ENCODE peak calls at places on chromosomes 6 and 20, in four cellular contexts. V is ovary, B is heart left ventricle, E is transverse colon. Q is an unnamed sample.

GRCh38 chr6:88374556-88374955 is 208.4 kb upstream of the CNR1 start:
- DNase-seq in E (no peak), V (no peak), B (no peak), Q (no peak)

GRCh38 chr20:38001981-38002380 is 31.3 kb downstream of the TTI1 start:
- DNase-seq in E (no peak), V (no peak), B (no peak), Q (no peak)

GRCh38 chr6:71420693-71421328 is 132.2 kb downstream of the OGFRL1 start:
- DNase-seq in V (peak), B (peak), E (peak), Q (peak)

GRCh38 chr20:40251284-40251932 is 437.6 kb downstream of the MAFB start:
- DNase-seq in B (no peak), V (no peak), E (peak), Q (no peak)

GRCh38 chr6:34497411-34497810 is 31.5 kb downstream of the PACSIN1 start:
- DNase-seq in V (no peak), E (no peak), B (no peak), Q (no peak)

GRCh38 chr6:43143235-43144124 is 27.6 kb upstream of the SRF start:
- DNase-seq in V (peak), B (peak), E (peak), Q (peak)

GRCh38 chr6:1738682-1739081 is 129.0 kb downstream of the FOXC1 start:
- DNase-seq in V (no peak), E (no peak), B (no peak), Q (no peak)

GRCh38 chr6:31919624-31920303 is 7.8 kb upstream of the C2 start:
- DNase-seq in V (no peak), B (no peak), E (no peak), Q (no peak)

GRCh38 chr6:140105857-140106256 is 731.4 kb upstream of the CITED2 start:
- DNase-seq in V (no peak), E (no peak), B (no peak), Q (no peak)

GRCh38 chr6:80143312-80143960 is 37.0 kb downstream of the BCKDHB start:
- DNase-seq in V (peak), E (peak), B (peak), Q (peak)

GRCh38 chr6:8182857-8183256 is 80.5 kb upstream of the EEF1E1 start:
- DNase-seq in B (no peak), E (no peak), V (no peak), Q (no peak)

GRCh38 chr6:83594936-83595335 is 82.6 kb downstream of the PRSS35 start:
- DNase-seq in E (no peak), V (no peak), B (no peak), Q (no peak)

GRCh38 chr6:83590413-83590812 is 78.1 kb downstream of the PRSS35 start:
- DNase-seq in V (no peak), E (no peak), B (no peak), Q (no peak)

GRCh38 chr6:83592770-83593394 is 80.5 kb downstream of the PRSS35 start:
- DNase-seq in E (no peak), B (no peak), V (no peak), Q (no peak)

GRCh38 chr6:83597511-83597910 is 85.2 kb downstream of the PRSS35 start:
- DNase-seq in E (no peak), B (no peak), V (no peak), Q (no peak)

DNA sequence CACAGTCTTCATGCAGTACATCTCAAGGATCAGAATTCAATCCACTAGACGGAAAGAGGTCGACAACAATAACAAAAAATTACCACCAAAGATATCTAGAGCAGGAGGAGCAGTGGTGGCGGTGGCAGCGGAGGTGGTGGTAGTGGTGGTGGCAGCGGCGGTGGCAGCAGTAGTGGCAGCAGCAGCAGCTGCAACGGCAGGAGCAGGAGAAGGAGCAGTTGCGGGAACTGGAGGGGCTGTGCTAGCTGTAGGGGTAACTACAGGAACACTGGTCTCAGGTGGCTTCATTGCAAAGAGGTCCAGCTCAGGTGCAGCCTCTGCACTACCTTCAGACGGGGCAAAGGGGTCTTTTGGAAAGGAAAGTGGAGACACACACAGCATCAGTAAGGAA is 81.1 kb downstream of the PRSS35 start:
- DNase-seq in B (no peak), E (no peak), V (no peak), Q (no peak)
- TF ChIP-seq POLR2A in B (no peak), E (no peak), V (no peak), Q (no peak)

DNA sequence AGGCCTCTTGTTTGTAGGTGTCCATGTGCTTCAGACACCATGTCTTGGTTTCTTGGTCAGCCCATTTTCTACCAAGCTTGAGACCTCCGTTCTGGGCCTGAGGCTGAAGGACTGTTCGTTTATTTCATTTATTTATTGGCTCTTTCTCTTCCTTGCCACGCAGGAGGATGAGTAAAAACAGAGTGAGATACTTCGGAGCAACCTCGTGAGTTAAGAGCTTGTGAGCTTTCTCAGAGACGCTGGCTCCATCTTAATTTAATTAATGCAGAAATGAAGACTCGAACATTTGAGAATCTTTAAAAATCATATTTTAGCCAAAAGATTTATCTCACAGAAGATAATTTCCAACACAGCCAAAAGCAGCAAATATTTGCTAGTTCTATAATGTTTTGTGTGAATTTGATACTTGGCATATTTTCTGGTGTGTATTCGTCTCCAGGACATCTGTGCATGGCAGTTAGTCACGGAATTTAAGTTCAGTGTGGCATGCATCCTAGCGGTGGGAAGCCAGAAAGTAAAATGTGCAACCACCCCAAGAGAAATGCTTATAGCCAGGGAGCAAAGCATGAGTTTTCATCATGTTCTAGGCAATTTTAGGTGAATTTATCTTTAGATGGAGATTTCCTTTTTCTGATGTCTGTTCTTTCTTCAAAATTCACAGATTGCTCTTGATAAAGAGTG is 76.0 kb downstream of the THBS2 start:
- DNase-seq in V (no peak), E (no peak), B (no peak), Q (no peak)
- TF ChIP-seq CTCF in V (no peak), E (no peak), B (no peak), Q (no peak)

DNA sequence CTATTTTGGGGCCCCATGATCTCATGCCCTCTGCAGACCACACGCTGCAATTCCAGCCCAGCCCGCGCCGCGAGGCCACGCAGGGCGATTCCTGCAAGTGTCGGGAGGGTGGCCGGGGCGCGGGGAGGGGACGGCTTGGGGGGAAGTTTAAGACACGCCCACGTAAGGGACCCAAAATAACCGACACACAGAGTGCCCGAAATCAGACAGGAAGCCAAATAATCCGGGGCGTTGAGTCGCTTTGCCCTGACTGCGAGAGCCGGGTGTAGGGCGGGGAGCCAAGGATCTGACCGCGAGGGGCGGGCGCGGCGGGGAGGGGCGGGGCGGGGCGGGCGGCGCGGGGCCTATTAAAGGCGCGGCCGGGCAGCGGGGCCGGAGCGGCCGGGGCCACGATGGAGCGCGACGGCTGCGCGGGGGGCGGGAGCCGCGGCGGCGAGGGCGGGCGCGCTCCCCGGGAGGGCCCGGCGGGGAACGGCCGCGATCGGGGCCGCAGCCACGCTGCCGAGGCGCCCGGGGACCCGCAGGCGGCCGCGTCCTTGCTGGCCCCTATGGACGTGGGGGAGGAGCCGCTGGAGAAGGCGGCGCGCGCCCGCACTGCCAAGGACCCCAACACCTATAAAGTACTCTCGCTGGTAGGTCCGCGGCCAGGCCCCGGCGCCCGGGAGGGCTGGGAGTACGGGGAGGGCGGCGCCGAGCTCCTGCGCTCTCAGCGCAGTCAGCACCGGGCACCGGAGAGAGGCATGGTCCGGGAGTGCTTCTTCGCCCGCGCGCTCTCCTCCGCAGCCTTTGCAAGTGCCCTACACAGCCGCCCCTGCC is at the start of gene ENPP1:
- DNase-seq in V (peak), E (peak), B (peak), Q (peak)
- H3K27ac ChIP-seq in V (no peak), E (peak), B (peak), Q (peak)

DNA sequence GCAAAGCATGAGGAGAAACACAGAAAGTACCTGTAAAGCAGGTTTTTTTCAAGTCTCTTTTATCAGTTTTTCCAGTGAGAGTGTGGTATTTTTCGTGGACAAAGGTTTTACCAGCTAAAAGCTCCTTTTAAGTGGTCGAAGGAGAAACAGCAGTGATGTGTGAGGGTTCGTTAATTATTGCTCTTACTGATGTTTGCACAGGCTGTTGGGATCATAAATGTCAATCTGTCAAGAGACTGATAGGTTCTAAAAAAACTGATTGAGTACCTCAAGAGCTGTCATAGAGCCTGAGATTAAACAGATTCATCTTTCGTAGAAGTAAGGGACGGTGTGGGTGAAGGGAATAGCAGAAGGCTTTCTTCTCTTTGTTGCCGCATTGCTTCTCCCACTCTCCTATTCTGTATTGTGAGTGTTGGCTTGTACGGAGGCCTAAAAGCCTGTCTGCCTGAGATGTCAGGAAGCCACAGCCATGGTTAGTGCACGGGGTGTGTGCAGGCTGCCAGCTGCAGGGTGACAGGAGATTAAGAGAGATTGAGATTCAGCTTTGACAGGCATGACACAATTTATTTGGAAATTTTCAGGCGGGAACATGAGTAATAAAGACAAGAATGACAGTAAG is 291.0 kb downstream of the ZFAND3 start:
- DNase-seq in V (no peak), E (no peak), B (no peak), Q (no peak)
- TF ChIP-seq POLR2A in V (no peak), E (no peak), B (no peak), Q (no peak)

GRCh38 chr6:170279426-170279825 is 11.5 kb downstream of the DLL1 start:
- DNase-seq in E (no peak), V (no peak), B (no peak), Q (peak)

GRCh38 chr6:170278743-170279094 is 12.2 kb downstream of the DLL1 start:
- DNase-seq in B (no peak), V (no peak), E (no peak), Q (peak)

GRCh38 chr6:170279977-170280688 is 10.7 kb downstream of the DLL1 start:
- DNase-seq in E (peak), B (peak), V (peak), Q (peak)

GRCh38 chr6:170276369-170277057 is 14.4 kb downstream of the DLL1 start:
- DNase-seq in E (peak), V (peak), B (peak), Q (peak)

GRCh38 chr6:170277893-170278742 is 12.8 kb downstream of the DLL1 start:
- DNase-seq in E (no peak), B (no peak), V (no peak), Q (peak)
- TF ChIP-seq CTCF in E (no peak), B (no peak), V (no peak), Q (no peak)

Q was measured in sigmoid colon.